ENCODE peak calls at places on chromosome 17, in nine cellular contexts. Y is GM20000; S is H7; D is mesothelial cell of epicardium; G is RWPE1; C is activated CD4-positive, alpha-beta T cell treated with anti-CD3 and anti-CD28 coated beads, Interleukin-2, amount 10 ng/mL, durations not matched to agents 7 days and 5 days; O is activated naive CD8-positive, alpha-beta T cell treated with anti-CD3 and anti-CD28 coated beads for 36 hours; B is activated CD8-positive, alpha-beta memory T cell treated with anti-CD3 and anti-CD28 coated beads for 48 hours; K is epithelial cell of prostate. I is an unnamed sample.

GRCh38 chr17:8576895-8577294 is 53.6 kb downstream of the MYH10 start:
- DNase-seq in B (no peak), O (no peak), S (no peak), C (no peak), G (no peak), D (no peak), Y (no peak), K (no peak), I (no peak)

GRCh38 chr17:51351090-51351489 is 90.7 kb downstream of the UTP18 start:
- DNase-seq in S (no peak), D (no peak), Y (no peak), G (no peak), O (no peak), B (no peak), C (no peak), K (no peak), I (no peak)

GRCh38 chr17:63946440-63947363 is 14.6 kb upstream of the CD79B start:
- DNase-seq in D (peak), O (peak), B (peak), G (peak), S (peak), K (no peak), C (peak), Y (peak), I (no peak)

GRCh38 chr17:41133880-41134735 is 6.2 kb downstream of the KRTAP4-6 start:
- DNase-seq in D (no peak), O (no peak), S (no peak), Y (no peak), K (no peak), C (no peak), G (no peak), B (no peak), I (no peak)

GRCh38 chr17:2070241-2071023 is 15.5 kb downstream of the HIC1 start:
- DNase-seq in G (no peak), Y (peak), C (peak), S (peak), O (peak), B (no peak), D (no peak), K (no peak), I (no peak)

GRCh38 chr17:56297142-56297541 is 143.9 kb downstream of the ANKFN1 start:
- DNase-seq in O (peak), S (no peak), B (no peak), K (no peak), C (peak), G (no peak), D (no peak), Y (no peak), I (no peak)

GRCh38 chr17:45311762-45312476 is 4.9 kb downstream of the MAP3K14 start:
- DNase-seq in G (peak), B (peak), Y (peak), C (peak), S (no peak), K (peak), D (no peak), O (peak), I (no peak)

GRCh38 chr17:19348081-19348650 is 14.4 kb downstream of the B9D1 start:
- DNase-seq in D (no peak), C (no peak), S (peak), K (no peak), O (no peak), B (no peak), G (no peak), Y (no peak), I (no peak)

GRCh38 chr17:30908717-30909420 is 2.8 kb upstream of the TEFM start:
- DNase-seq in S (no peak), G (no peak), Y (no peak), O (no peak), D (no peak), K (no peak), B (no peak), C (no peak), I (no peak)

GRCh38 chr17:44865921-44866320 is 18.2 kb downstream of the HIGD1B start:
- DNase-seq in O (no peak), Y (no peak), G (no peak), S (no peak), C (no peak), D (no peak), B (no peak), K (no peak), I (no peak)

GRCh38 chr17:42287305-42288077 is 807 bp upstream of the STAT5A start:
- DNase-seq in D (no peak), G (no peak), K (no peak), S (peak), B (peak), Y (peak), O (peak), C (peak), I (no peak)

GRCh38 chr17:13428611-13429042 is 173.1 kb downstream of the HS3ST3A1 start:
- DNase-seq in D (no peak), S (no peak), G (no peak), Y (no peak), K (no peak), C (no peak), B (no peak), O (no peak), I (no peak)

GRCh38 chr17:40122944-40123810 is 1.4 kb downstream of the MSL1 start:
- DNase-seq in B (no peak), G (peak), C (peak), K (no peak), O (peak), D (peak), S (peak), Y (peak), I (no peak)

GRCh38 chr17:6506679-6507231 is 49.6 kb downstream of the PITPNM3 start:
- DNase-seq in G (peak), Y (no peak), S (no peak), B (no peak), C (no peak), O (no peak), D (no peak), K (peak), I (no peak)

GRCh38 chr17:76593338-76593737 is 7.7 kb upstream of the ST6GALNAC2 start:
- DNase-seq in C (no peak), G (peak), O (no peak), Y (no peak), D (no peak), S (peak), B (no peak), K (peak), I (no peak)

GRCh38 chr17:82772026-82772425 is 20.2 kb downstream of the TBCD start:
- DNase-seq in S (no peak), K (no peak), O (no peak), B (no peak), Y (no peak), C (no peak), G (peak), D (no peak), I (no peak)

GRCh38 chr17:29590979-29591736 is 1.7 kb upstream of the GIT1 start:
- DNase-seq in O (peak), B (no peak), K (no peak), Y (peak), D (peak), S (peak), C (peak), G (peak), I (no peak)

GRCh38 chr17:58278661-58279015 is 2.1 kb downstream of the MPO start:
- DNase-seq in S (peak), C (no peak), K (no peak), G (no peak), Y (no peak), O (no peak), D (no peak), B (no peak), I (no peak)

GRCh38 chr17:78781339-78782304 is at the start of gene CYTH1:
- DNase-seq in C (peak), D (peak), Y (peak), G (no peak), K (no peak), O (peak), S (peak), B (no peak), I (no peak)

GRCh38 chr17:72182256-72182890 is 61.6 kb downstream of the SOX9 start:
- DNase-seq in C (no peak), K (no peak), Y (no peak), B (no peak), S (peak), D (no peak), G (no peak), O (no peak), I (no peak)

GRCh38 chr17:61401280-61402072 is 1.8 kb downstream of the TBX2 start:
- DNase-seq in B (no peak), O (no peak), Y (no peak), D (no peak), C (no peak), S (no peak), G (no peak), K (no peak), I (no peak)

GRCh38 chr17:9842057-9842758 is 16.5 kb downstream of the GLP2R start:
- DNase-seq in Y (no peak), D (no peak), B (no peak), S (no peak), K (no peak), C (no peak), O (no peak), G (no peak), I (no peak)

GRCh38 chr17:57609878-57610270 is 135.2 kb downstream of the CCDC182 start:
- DNase-seq in O (no peak), K (no peak), S (no peak), B (no peak), C (no peak), Y (no peak), G (no peak), D (no peak), I (no peak)

GRCh38 chr17:21680366-21680765 is 12.0 kb upstream of the KCNJ18 start:
- DNase-seq in O (no peak), D (no peak), K (no peak), C (no peak), Y (no peak), G (no peak), S (no peak), B (no peak), I (no peak)

GRCh38 chr17:27797390-27798091 is 2.8 kb downstream of the NOS2 start:
- DNase-seq in O (no peak), G (no peak), D (no peak), K (no peak), S (no peak), Y (no peak), C (no peak), B (no peak), I (no peak)

GRCh38 chr17:7515912-7516610 is 31.9 kb downstream of the POLR2A start:
- DNase-seq in C (no peak), G (no peak), Y (no peak), S (no peak), O (no peak), D (no peak), B (no peak), K (no peak), I (no peak)

GRCh38 chr17:151886-152859 is 14.8 kb downstream of the SCGB1C2 start:
- DNase-seq in Y (no peak), K (no peak), B (no peak), O (no peak), C (no peak), G (no peak), S (no peak), D (no peak), I (no peak)

GRCh38 chr17:81392909-81393654 is 2.2 kb upstream of the BAHCC1 start:
- DNase-seq in C (no peak), S (peak), Y (no peak), O (no peak), K (no peak), B (no peak), D (peak), G (no peak), I (no peak)

GRCh38 chr17:58351182-58351581 is 819 bp downstream of the SUPT4H1 start:
- DNase-seq in S (no peak), D (no peak), Y (no peak), O (no peak), G (no peak), C (no peak), B (no peak), K (no peak), I (no peak)

GRCh38 chr17:75587718-75588545 is at the start of gene MYO15B:
- DNase-seq in S (peak), O (peak), D (peak), B (peak), C (peak), K (no peak), Y (peak), G (no peak), I (no peak)

GRCh38 chr17:18968945-18969887 is 17.3 kb downstream of the SLC5A10 start:
- DNase-seq in Y (no peak), C (no peak), S (peak), O (no peak), D (no peak), G (peak), K (no peak), B (no peak), I (no peak)

GRCh38 chr17:633641-634091 is 81.0 kb downstream of the VPS53 start:
- DNase-seq in B (no peak), D (no peak), O (no peak), C (no peak), K (no peak), Y (no peak), S (no peak), G (no peak), I (no peak)

GRCh38 chr17:57577751-57578607 is 167.1 kb downstream of the CCDC182 start:
- DNase-seq in B (no peak), Y (no peak), K (no peak), G (no peak), D (no peak), O (no peak), C (no peak), S (peak), I (no peak)

GRCh38 chr17:7020894-7021664 is 1.8 kb upstream of the BCL6B start:
- DNase-seq in S (peak), B (no peak), Y (no peak), K (no peak), G (no peak), D (no peak), C (no peak), O (no peak), I (no peak)